ENCODE peak calls at places on chromosome 22, in seven cellular contexts. Z, O, R, P, S, U and E are unnamed samples.

GRCh38 chr22:17431179-17431578 is 61.9 kb downstream of the CECR2 start:
- DNase-seq in Z (no peak), O (no peak), R (no peak), P (no peak), S (no peak), U (no peak), E (no peak)

GRCh38 chr22:49999063-49999900 is 13.3 kb downstream of the IL17REL start:
- DNase-seq in Z (no peak), O (no peak), R (peak; percentile 59), P (no peak), S (no peak), U (no peak), E (no peak)

GRCh38 chr22:27108425-27109114 is 451.2 kb downstream of the MIAT start:
- DNase-seq in Z (no peak), O (peak; percentile 71), R (peak; percentile 86), P (no peak), S (peak; percentile 34), U (peak; percentile 88), E (no peak)

GRCh38 chr22:25987948-25988347 is 181.3 kb upstream of the SEZ6L start:
- DNase-seq in Z (no peak), O (no peak), R (no peak), P (peak; percentile 44), S (no peak), U (no peak), E (no peak)

GRCh38 chr22:48944756-48945620 is 882.7 kb downstream of the BRD1 start:
- DNase-seq in Z (no peak), O (no peak), R (no peak), P (no peak), S (no peak), U (no peak), E (no peak)

GRCh38 chr22:48137640-48138039 is 1375.2 kb downstream of the TBC1D22A start:
- DNase-seq in Z (no peak), O (no peak), R (no peak), P (no peak), S (no peak), U (no peak), E (no peak)

GRCh38 chr22:40654522-40655167 is 18.1 kb upstream of the MRTFA start:
- DNase-seq in Z (no peak), O (peak; percentile 68), R (no peak), P (no peak), S (peak; percentile 60), U (peak; percentile 87), E (no peak)

GRCh38 chr22:20786536-20786979 is 12.6 kb downstream of the SERPIND1 start:
- DNase-seq in Z (no peak), O (no peak), R (no peak), P (no peak), S (no peak), U (no peak), E (no peak)

GRCh38 chr22:49230194-49230577 is 597.5 kb downstream of the BRD1 start:
- DNase-seq in Z (no peak), O (no peak), R (no peak), P (peak; percentile 48), S (no peak), U (no peak), E (no peak)

GRCh38 chr22:44497218-44497903 is 672 bp downstream of the RTL6 start:
- DNase-seq in Z (no peak), O (no peak), R (peak; percentile 81), P (peak; percentile 18), S (peak; percentile 16), U (peak; percentile 70), E (no peak)

GRCh38 chr22:17965538-17966402 is 58.6 kb downstream of the MICAL3 start:
- DNase-seq in Z (no peak), O (no peak), R (no peak), P (no peak), S (no peak), U (peak; percentile 11), E (no peak)

GRCh38 chr22:37742374-37743092 is 45.7 kb downstream of the TRIOBP start:
- DNase-seq in Z (no peak), O (peak; percentile 39), R (no peak), P (no peak), S (no peak), U (peak; percentile 33), E (no peak)

GRCh38 chr22:17083811-17084540 is 824 bp upstream of the IL17RA start:
- DNase-seq in Z (no peak), O (no peak), R (peak; percentile 80), P (no peak), S (no peak), U (peak; percentile 58), E (no peak)

GRCh38 chr22:46085831-46086576 is 64.3 kb upstream of the PPARA start:
- DNase-seq in Z (no peak), O (no peak), R (peak; percentile 95), P (no peak), S (no peak), U (peak; percentile 93), E (no peak)

GRCh38 chr22:46087816-46088277 is 62.5 kb upstream of the PPARA start:
- DNase-seq in Z (no peak), O (peak; percentile 93), R (peak; percentile 97), P (peak; percentile 40), S (peak; percentile 85), U (peak; percentile 97), E (no peak)

GRCh38 chr22:46087336-46087690 is 63.0 kb upstream of the PPARA start:
- DNase-seq in Z (no peak), O (no peak), R (no peak), P (no peak), S (no peak), U (no peak), E (no peak)

GRCh38 chr22:46084943-46085830 is 65.1 kb upstream of the PPARA start:
- DNase-seq in Z (no peak), O (peak; percentile 69), R (peak; percentile 97), P (no peak), S (peak; percentile 75), U (peak; percentile 97), E (no peak)

GRCh38 chr22:46086577-46087335 is 63.6 kb upstream of the PPARA start:
- DNase-seq in Z (no peak), O (no peak), R (peak; percentile 72), P (no peak), S (no peak), U (peak; percentile 74), E (no peak)
- H3K27ac ChIP-seq in Z (no peak overlapping the region), O (peak overlapping the region; percentile 99), R (peak overlapping the region; percentile 94), P (no peak overlapping the region), S (no peak overlapping the region), U (peak overlapping the region; percentile 96), E (peak overlapping the region; percentile 43)

GRCh38 chr22:22942511-22943329 is 55.1 kb downstream of the IGLL5 start:
- DNase-seq in Z (peak; percentile 77), O (peak; percentile 39), R (no peak), P (peak; percentile 91), S (peak; percentile 41), U (no peak), E (peak; percentile 76)

GRCh38 chr22:22941831-22942510 is 54.4 kb downstream of the IGLL5 start:
- DNase-seq in Z (no peak), O (no peak), R (no peak), P (peak; percentile 7), S (no peak), U (no peak), E (no peak)

GRCh38 chr22:22943521-22944267 is 56.1 kb downstream of the IGLL5 start:
- DNase-seq in Z (no peak), O (no peak), R (no peak), P (peak; percentile 45), S (no peak), U (no peak), E (no peak)

GRCh38 chr22:22945195-22945594 is 57.6 kb downstream of the IGLL5 start:
- DNase-seq in Z (no peak), O (no peak), R (no peak), P (peak; percentile 23), S (no peak), U (no peak), E (no peak)

GRCh38 chr22:22944268-22944985 is 56.8 kb downstream of the IGLL5 start:
- DNase-seq in Z (no peak), O (no peak), R (no peak), P (peak; percentile 5), S (no peak), U (no peak), E (no peak)
- H3K4me1 ChIP-seq in Z (no peaks in the 10 kb centered on the region), O (no peaks in the 10 kb centered on the region), R (no peaks in the 10 kb centered on the region), P (peaks cover 35% of the 10 kb centered on the region), S (no peaks in the 10 kb centered on the region), U (no peaks in the 10 kb centered on the region), E (no peaks in the 10 kb centered on the region)

DNA sequence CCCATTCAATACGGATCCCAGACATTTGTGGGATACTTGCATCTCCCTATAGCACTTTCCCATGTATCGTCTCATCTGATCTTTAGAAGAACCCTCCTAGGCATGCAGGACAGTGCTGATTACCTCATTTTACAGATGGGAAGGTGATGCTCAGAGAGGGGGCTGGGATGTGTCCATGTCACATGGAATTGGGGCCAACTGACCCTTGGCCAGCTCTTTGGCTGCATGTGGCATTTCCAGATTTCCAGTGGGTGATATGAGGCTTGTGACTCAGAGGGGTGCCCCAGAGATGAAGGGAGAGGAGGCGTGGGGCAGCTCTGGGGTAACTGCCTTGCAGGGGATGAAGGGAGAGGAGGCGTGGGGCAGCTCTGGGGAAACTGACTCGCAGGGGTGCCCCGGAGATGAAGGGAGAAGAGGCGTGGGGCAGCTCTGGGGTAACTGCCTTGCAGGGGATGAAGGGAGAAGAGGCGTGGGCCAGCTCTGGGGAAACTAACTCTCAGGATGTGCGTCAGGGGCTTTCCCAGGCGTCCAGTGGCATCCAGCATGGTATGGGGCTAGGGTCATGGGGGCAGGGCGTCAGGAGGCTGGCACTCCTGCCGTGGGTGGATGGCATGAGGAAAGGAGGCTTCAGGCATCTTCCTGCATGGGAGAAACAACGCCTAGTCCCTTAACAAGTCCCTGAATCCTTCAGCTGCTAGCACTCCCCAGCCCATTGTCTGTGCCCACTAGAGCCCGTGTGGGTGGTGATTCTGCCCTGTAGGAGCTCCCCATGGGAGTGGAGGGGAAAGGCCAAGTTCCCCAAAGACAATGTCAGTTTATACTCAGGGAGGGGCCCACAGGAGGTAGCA is 11.9 kb upstream of the CERK start:
- DNase-seq in Z (no peak), O (no peak), R (peak; percentile 68), P (no peak), S (peak; percentile 45), U (peak; percentile 18), E (no peak)
- H3K4me3 ChIP-seq in Z (peak overlapping the region; percentile 38), O (no peak overlapping the region), R (no peak overlapping the region), P (peak overlapping the region; percentile 8), S (no peak overlapping the region), U (no peak overlapping the region), E (peak overlapping the region; percentile 52)

GRCh38 chr22:19271273-19271855 is 20.2 kb downstream of the CLTCL1 start:
- DNase-seq in Z (no peak), O (no peak), R (no peak), P (no peak), S (no peak), U (no peak), E (no peak)
- H3K27ac ChIP-seq in Z (no peak overlapping the region), O (no peak overlapping the region), R (no peak overlapping the region), P (no peak overlapping the region), S (no peak overlapping the region), U (peak overlapping the region; percentile 10), E (no peak overlapping the region)

GRCh38 chr22:36384766-36385400 is 2.9 kb downstream of the MYH9 start:
- DNase-seq in Z (peak; percentile 82), O (no peak), R (no peak), P (peak; percentile 56), S (peak; percentile 67), U (no peak), E (peak; percentile 74)
- H3K4me1 ChIP-seq in Z (peaks cover 52% of the 10 kb centered on the region), O (no peaks in the 10 kb centered on the region), R (peaks cover 24% of the 10 kb centered on the region), P (peaks cover 60% of the 10 kb centered on the region), S (peaks cover 48% of the 10 kb centered on the region), U (peaks cover 11% of the 10 kb centered on the region), E (peaks cover 62% of the 10 kb centered on the region)

DNA sequence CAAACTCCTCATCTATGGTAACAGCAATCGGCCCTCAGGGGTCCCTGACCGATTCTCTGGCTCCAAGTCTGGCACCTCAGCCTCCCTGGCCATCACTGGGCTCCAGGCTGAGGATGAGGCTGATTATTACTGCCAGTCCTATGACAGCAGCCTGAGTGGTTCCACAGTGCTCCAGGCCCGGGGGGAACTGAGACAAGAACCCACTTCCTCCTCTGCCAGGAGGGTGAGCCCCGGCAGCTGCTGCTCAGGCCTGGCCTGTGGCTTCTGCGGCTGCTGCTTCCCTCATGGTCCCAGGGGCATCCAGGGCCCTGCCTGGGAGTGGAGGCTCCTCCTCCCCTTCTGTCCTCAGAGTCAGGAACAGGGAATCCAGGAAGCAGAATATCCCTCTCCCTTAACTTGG is 98.4 kb downstream of the ZNF280B start:
- DNase-seq in Z (peak; percentile 27), O (peak; percentile 14), R (peak; percentile 86), P (peak; percentile 90), S (no peak), U (peak; percentile 79), E (no peak)
- H3K4me3 ChIP-seq in Z (no peak overlapping the region), O (no peak overlapping the region), R (no peak overlapping the region), P (no peak overlapping the region), S (no peak overlapping the region), U (no peak overlapping the region), E (no peak overlapping the region)